ENCODE peak calls at places on chromosomes 7 and 10, in four cellular contexts. One of them, this sample, is unnamed.
A peak's percentile ranks its signal among the peaks of the same experiment; 100 is the strongest.

GRCh38 chr10:77965294-77965693 is 38.7 kb upstream of the DLG5 start:
- DNase-seq in NCI-H460: no peak
- DNase-seq in foreskin keratinocyte: peak; percentile 20
- DNase-seq in WERI-Rb-1: no peak
- DNase-seq in this sample: no peak

GRCh38 chr10:84494849-84495180 is 166.4 kb downstream of the CCSER2 start:
- DNase-seq in NCI-H460: no peak
- DNase-seq in foreskin keratinocyte: no peak
- DNase-seq in WERI-Rb-1: no peak
- DNase-seq in this sample: no peak

GRCh38 chr7:46864711-46865110 is 717.2 kb downstream of the TNS3 start:
- DNase-seq in NCI-H460: no peak
- DNase-seq in foreskin keratinocyte: no peak
- DNase-seq in WERI-Rb-1: no peak
- DNase-seq in this sample: no peak

GRCh38 chr10:127415901-127416630 is 133.0 kb upstream of the NPS start:
- DNase-seq in NCI-H460: no peak
- DNase-seq in foreskin keratinocyte: no peak
- DNase-seq in WERI-Rb-1: peak; percentile 90
- DNase-seq in this sample: no peak

GRCh38 chr10:124647421-124648130 is 96.6 kb downstream of the FAM53B start:
- DNase-seq in NCI-H460: peak; percentile 31
- DNase-seq in foreskin keratinocyte: no peak
- DNase-seq in WERI-Rb-1: peak; percentile 45
- DNase-seq in this sample: peak; percentile 68

GRCh38 chr10:48456808-48457761 is 147.8 kb downstream of the ARHGAP22 start:
- DNase-seq in NCI-H460: no peak
- DNase-seq in foreskin keratinocyte: no peak
- DNase-seq in WERI-Rb-1: peak; percentile 15
- DNase-seq in this sample: no peak

GRCh38 chr7:4190021-4190981 is 491.8 kb upstream of the FOXK1 start:
- DNase-seq in NCI-H460: no peak
- DNase-seq in foreskin keratinocyte: no peak
- DNase-seq in WERI-Rb-1: no peak
- DNase-seq in this sample: no peak

GRCh38 chr10:4501306-4501705 is 324.7 kb upstream of the AKR1E2 start:
- DNase-seq in NCI-H460: no peak
- DNase-seq in foreskin keratinocyte: no peak
- DNase-seq in WERI-Rb-1: no peak
- DNase-seq in this sample: no peak

GRCh38 chr7:29809533-29810155 is 3.3 kb downstream of the WIPF3 start:
- DNase-seq in NCI-H460: no peak
- DNase-seq in foreskin keratinocyte: no peak
- DNase-seq in WERI-Rb-1: no peak
- DNase-seq in this sample: no peak

GRCh38 chr10:43410345-43410744 is 1.4 kb upstream of the HNRNPF start:
- DNase-seq in NCI-H460: no peak
- DNase-seq in foreskin keratinocyte: no peak
- DNase-seq in WERI-Rb-1: no peak
- DNase-seq in this sample: no peak

GRCh38 chr10:13555884-13556529 is 27.2 kb upstream of the BEND7 start:
- DNase-seq in NCI-H460: no peak
- DNase-seq in foreskin keratinocyte: no peak
- DNase-seq in WERI-Rb-1: no peak
- DNase-seq in this sample: no peak

GRCh38 chr7:158811461-158811860 is 17.8 kb downstream of the ESYT2 start:
- DNase-seq in NCI-H460: no peak
- DNase-seq in foreskin keratinocyte: peak; percentile 65
- DNase-seq in WERI-Rb-1: no peak
- DNase-seq in this sample: peak; percentile 30

GRCh38 chr10:97822261-97822687 is 27.4 kb upstream of the GOLGA7B start:
- DNase-seq in NCI-H460: no peak
- DNase-seq in foreskin keratinocyte: no peak
- DNase-seq in WERI-Rb-1: no peak
- DNase-seq in this sample: no peak

GRCh38 chr7:98774893-98775292 is 94.9 kb downstream of the TMEM130 start:
- DNase-seq in NCI-H460: no peak
- DNase-seq in foreskin keratinocyte: no peak
- DNase-seq in WERI-Rb-1: no peak
- DNase-seq in this sample: no peak

GRCh38 chr7:4136501-4137110 is 545.5 kb upstream of the FOXK1 start:
- DNase-seq in NCI-H460: no peak
- DNase-seq in foreskin keratinocyte: no peak
- DNase-seq in WERI-Rb-1: peak; percentile 67
- DNase-seq in this sample: no peak

This sample was measured in naive thymus-derived CD8-positive, alpha-beta T cell.